ENCODE peak calls at places on chromosomes 11 and 22, in nine cellular contexts. T is uterus, L is fibroblast of lung, J is type B pancreatic cell, B is mucosa of descending colon, H is fibroblast of pulmonary artery, Y is AG04450, P is upper lobe of right lung, X is astrocyte of the cerebellum. Z is an unnamed sample.
A peak's percentile ranks its signal among the peaks of the same experiment; 100 is the strongest.

GRCh38 chr11:117273550-117274289 is 17.4 kb upstream of the BACE1-AS start:
- DNase-seq in H (peak; percentile 87), J (no peak), B (no peak), T (no peak), P (no peak), L (peak; percentile 89), Y (peak; percentile 67), X (peak; percentile 22), Z (no peak)

GRCh38 chr22:49415219-49415951 is 412.3 kb downstream of the BRD1 start:
- DNase-seq in Y (no peak), B (no peak), X (no peak), J (no peak), L (no peak), H (no peak), T (no peak), P (no peak), Z (no peak)

GRCh38 chr11:76783294-76783900 is at the start of gene TSKU:
- DNase-seq in P (peak; percentile 80), J (peak; percentile 85), L (peak; percentile 24), B (peak; percentile 46), H (peak; percentile 28), T (peak; percentile 44), Y (no peak), X (no peak), Z (no peak)

GRCh38 chr22:22796729-22797128 is 90.9 kb upstream of the IGLL5 start:
- DNase-seq in H (no peak), B (no peak), T (no peak), J (no peak), P (no peak), Y (no peak), L (no peak), X (no peak), Z (no peak)

GRCh38 chr22:44668886-44669724 is 32.9 kb upstream of the PRR5 start:
- DNase-seq in B (no peak), H (no peak), L (no peak), J (no peak), X (no peak), Y (no peak), T (no peak), P (no peak), Z (no peak)

GRCh38 chr22:26967282-26967681 is 309.9 kb downstream of the MIAT start:
- DNase-seq in B (no peak), Y (no peak), T (no peak), J (no peak), L (no peak), X (no peak), P (no peak), H (no peak), Z (no peak)

GRCh38 chr11:1150769-1151365 is 6.9 kb upstream of the MUC5AC start:
- DNase-seq in B (peak; percentile 36), P (peak; percentile 47), J (peak; percentile 64), H (peak; percentile 81), X (no peak), T (no peak), Y (no peak), L (peak; percentile 81), Z (no peak)

GRCh38 chr11:15589070-15589626 is 474.4 kb downstream of the INSC start:
- DNase-seq in Y (no peak), H (no peak), P (no peak), B (no peak), J (no peak), T (no peak), L (no peak), X (no peak), Z (no peak)

GRCh38 chr11:126542621-126543020 is 187.1 kb downstream of the ST3GAL4 start:
- DNase-seq in P (no peak), Y (no peak), L (no peak), T (no peak), B (no peak), H (no peak), X (no peak), J (no peak), Z (no peak)

GRCh38 chr22:43330178-43331063 is 12.8 kb downstream of the SCUBE1 start:
- DNase-seq in J (no peak), H (no peak), P (peak; percentile 3), X (no peak), Y (no peak), T (no peak), B (no peak), L (no peak), Z (no peak)

GRCh38 chr11:86068138-86068861 is 584 bp downstream of the PICALM start:
- DNase-seq in X (no peak), L (no peak), Y (no peak), H (no peak), J (no peak), P (peak; percentile 74), B (peak; percentile 53), T (peak; percentile 42), Z (peak; percentile 42)

GRCh38 chr22:46934172-46934745 is 171.8 kb downstream of the TBC1D22A start:
- DNase-seq in Y (no peak), J (no peak), H (no peak), X (no peak), P (no peak), L (no peak), B (no peak), T (no peak), Z (no peak)

GRCh38 chr22:50599816-50600454 is 658 bp upstream of the MAPK8IP2 start:
- DNase-seq in H (peak; percentile 35), L (no peak), X (no peak), T (no peak), Y (no peak), J (no peak), B (peak; percentile 69), P (no peak), Z (peak; percentile 92)

GRCh38 chr22:45769569-45770210 is 98.1 kb downstream of the ATXN10 start:
- DNase-seq in P (no peak), J (no peak), H (no peak), T (no peak), X (no peak), B (no peak), Y (no peak), L (peak; percentile 51), Z (no peak)

DNA sequence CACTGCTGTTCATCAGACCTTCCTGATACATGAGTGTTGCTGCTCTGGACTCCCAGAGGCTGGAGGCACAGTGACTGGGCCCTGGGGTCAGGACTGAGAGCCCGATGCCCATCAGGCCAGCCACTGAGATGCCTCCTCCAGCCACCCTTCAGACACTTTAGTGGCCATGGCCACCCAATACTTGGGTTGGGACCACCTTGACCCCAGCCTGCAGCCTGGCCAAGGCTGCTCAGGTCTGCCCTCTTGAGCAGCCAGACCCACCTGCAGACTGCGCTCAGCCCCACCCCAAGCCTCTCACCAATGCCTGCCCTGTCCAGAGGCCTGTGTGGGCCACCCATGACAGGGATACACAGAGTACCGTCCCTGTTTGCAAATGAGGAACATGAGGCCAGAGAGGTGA is 4.2 kb downstream of the RNF215 start:
- DNase-seq in L (no peak), H (no peak), T (no peak), X (no peak), J (no peak), Y (no peak), B (no peak), P (no peak), Z (no peak)
- TF ChIP-seq CTCF in L (no peak), H (no peak), T (no peak), X (no peak), J (no peak), Y (no peak), B (no peak), P (no peak), Z (no peak)

GRCh38 chr11:75280227-75280671 is 39.7 kb downstream of the TPBGL start:
- DNase-seq in Y (peak; percentile 55), B (peak; percentile 88), H (peak; percentile 82), X (peak; percentile 23), P (peak; percentile 76), J (peak; percentile 82), T (peak; percentile 78), L (peak; percentile 72), Z (peak; percentile 84)
- TF ChIP-seq CTCF in Y (peak; percentile 97), B (peak; percentile 91), H (peak; percentile 98), X (peak; percentile 98), P (peak; percentile 97), J (peak; percentile 96), T (peak; percentile 95), L (peak; percentile 98), Z (peak; percentile 93)

GRCh38 chr22:48263431-48263765 is 1500.9 kb downstream of the TBC1D22A start:
- DNase-seq in H (no peak), T (no peak), L (no peak), J (no peak), Y (no peak), B (no peak), X (no peak), P (no peak), Z (no peak)

GRCh38 chr22:48265000-48265625 is 1502.7 kb downstream of the TBC1D22A start:
- DNase-seq in P (no peak), H (no peak), T (no peak), L (no peak), X (no peak), Y (no peak), B (no peak), J (no peak), Z (no peak)

GRCh38 chr22:48263791-48264351 is 1501.4 kb downstream of the TBC1D22A start:
- DNase-seq in X (no peak), T (no peak), P (no peak), Y (no peak), H (no peak), J (no peak), L (no peak), B (no peak), Z (no peak)

GRCh38 chr22:48262596-48263430 is 1500.4 kb downstream of the TBC1D22A start:
- DNase-seq in P (no peak), B (no peak), X (no peak), L (no peak), H (no peak), Y (no peak), T (no peak), J (no peak), Z (no peak)

DNA sequence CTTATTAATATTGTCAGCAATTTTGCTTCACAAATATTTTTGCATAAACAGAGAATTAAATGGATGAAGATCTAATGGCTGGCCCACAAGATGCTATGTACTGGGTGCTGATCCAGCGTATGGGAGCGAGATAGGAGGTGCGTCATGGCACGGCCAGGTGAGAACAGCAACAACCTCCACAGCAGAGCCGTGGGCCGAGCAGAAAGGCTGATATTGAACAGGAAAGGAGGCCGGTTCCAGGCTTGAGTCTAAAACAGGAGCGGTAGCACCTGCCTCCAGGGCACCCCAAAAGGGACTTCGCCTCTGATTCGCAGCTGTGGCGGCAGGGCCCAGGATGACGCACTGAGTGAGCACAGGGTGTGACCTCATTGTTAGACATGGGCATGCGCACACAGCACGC is 1502.1 kb downstream of the TBC1D22A start:
- DNase-seq in X (no peak), J (no peak), H (no peak), B (no peak), L (no peak), Y (no peak), P (no peak), T (no peak), Z (no peak)
- TF ChIP-seq CTCF in X (no peak), J (no peak), H (no peak), B (no peak), L (no peak), Y (no peak), P (no peak), T (no peak), Z (no peak)

DNA sequence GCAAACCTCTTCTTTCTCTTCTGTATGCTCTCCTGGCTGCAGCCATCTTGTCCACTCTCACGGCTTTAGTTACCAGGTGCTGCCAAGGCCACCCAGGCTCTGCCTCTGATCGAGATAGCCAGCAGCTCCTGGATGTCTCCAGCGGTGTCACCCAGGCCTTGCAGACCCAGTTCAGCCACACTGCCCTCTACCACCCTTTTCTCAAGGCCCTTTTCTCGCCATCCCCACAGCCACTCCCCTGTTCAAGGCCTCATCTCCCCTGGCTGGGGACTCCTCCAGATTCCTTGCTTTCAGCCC is 43.5 kb downstream of the GDPD5 start:
- DNase-seq in H (no peak), X (no peak), Y (no peak), T (no peak), P (no peak), B (no peak), L (no peak), J (no peak), Z (no peak)
- TF ChIP-seq CTCF in H (no peak), X (no peak), Y (no peak), T (no peak), P (no peak), B (no peak), L (no peak), J (no peak), Z (no peak)

Z was measured in GM20000.